ENCODE peak calls at places on chromosomes 2 and 18, in eight cellular contexts. One of them, this sample, is unnamed.

GRCh38 chr2:202033317-202034248 is at the start of gene FZD7:
- DNase-seq in glutamatergic neuron: peak
- DNase-seq in fibroblast of lung: peak
- DNase-seq in tibial artery: peak
- DNase-seq in AG04450: peak
- DNase-seq in BJ: peak
- DNase-seq in keratinocyte: peak
- DNase-seq in AG09319: peak
- DNase-seq in this sample: peak

GRCh38 chr2:47783491-47784330 is 766 bp downstream of the MSH6 start:
- DNase-seq in glutamatergic neuron: peak
- DNase-seq in fibroblast of lung: peak
- DNase-seq in tibial artery: peak
- DNase-seq in AG04450: no peak
- DNase-seq in BJ: no peak
- DNase-seq in keratinocyte: no peak
- DNase-seq in AG09319: no peak
- DNase-seq in this sample: peak

GRCh38 chr2:147641644-147642043 is 203.2 kb upstream of the ACVR2A start:
- DNase-seq in glutamatergic neuron: no peak
- DNase-seq in fibroblast of lung: peak
- DNase-seq in tibial artery: no peak
- DNase-seq in AG04450: no peak
- DNase-seq in BJ: no peak
- DNase-seq in keratinocyte: no peak
- DNase-seq in AG09319: no peak
- DNase-seq in this sample: no peak

GRCh38 chr2:216283038-216283900 is 89.0 kb downstream of the MARCHF4 start:
- DNase-seq in glutamatergic neuron: peak
- DNase-seq in fibroblast of lung: no peak
- DNase-seq in tibial artery: no peak
- DNase-seq in AG04450: no peak
- DNase-seq in BJ: no peak
- DNase-seq in keratinocyte: no peak
- DNase-seq in AG09319: no peak
- DNase-seq in this sample: no peak

GRCh38 chr18:36504928-36505327 is 207.4 kb downstream of the FHOD3 start:
- DNase-seq in glutamatergic neuron: no peak
- DNase-seq in fibroblast of lung: peak
- DNase-seq in tibial artery: no peak
- DNase-seq in AG04450: no peak
- DNase-seq in BJ: no peak
- DNase-seq in keratinocyte: no peak
- DNase-seq in AG09319: no peak
- DNase-seq in this sample: no peak

GRCh38 chr2:2800001-2800400 is 468.9 kb upstream of the MYT1L start:
- DNase-seq in glutamatergic neuron: no peak
- DNase-seq in fibroblast of lung: no peak
- DNase-seq in tibial artery: no peak
- DNase-seq in AG04450: no peak
- DNase-seq in BJ: no peak
- DNase-seq in keratinocyte: no peak
- DNase-seq in AG09319: no peak
- DNase-seq in this sample: no peak

GRCh38 chr18:42954887-42955286 is 160.6 kb downstream of the RIT2 start:
- DNase-seq in glutamatergic neuron: no peak
- DNase-seq in fibroblast of lung: no peak
- DNase-seq in tibial artery: no peak
- DNase-seq in AG04450: no peak
- DNase-seq in BJ: no peak
- DNase-seq in keratinocyte: no peak
- DNase-seq in AG09319: no peak
- DNase-seq in this sample: no peak

GRCh38 chr2:77161009-77161408 is 361.2 kb downstream of the LRRTM4 start:
- DNase-seq in glutamatergic neuron: no peak
- DNase-seq in fibroblast of lung: peak
- DNase-seq in tibial artery: no peak
- DNase-seq in AG04450: peak
- DNase-seq in BJ: no peak
- DNase-seq in keratinocyte: no peak
- DNase-seq in AG09319: no peak
- DNase-seq in this sample: no peak

GRCh38 chr2:1455466-1455865 is 42.2 kb downstream of the TPO start:
- DNase-seq in glutamatergic neuron: no peak
- DNase-seq in fibroblast of lung: no peak
- DNase-seq in tibial artery: no peak
- DNase-seq in AG04450: no peak
- DNase-seq in BJ: peak
- DNase-seq in keratinocyte: no peak
- DNase-seq in AG09319: no peak
- DNase-seq in this sample: no peak

DNA sequence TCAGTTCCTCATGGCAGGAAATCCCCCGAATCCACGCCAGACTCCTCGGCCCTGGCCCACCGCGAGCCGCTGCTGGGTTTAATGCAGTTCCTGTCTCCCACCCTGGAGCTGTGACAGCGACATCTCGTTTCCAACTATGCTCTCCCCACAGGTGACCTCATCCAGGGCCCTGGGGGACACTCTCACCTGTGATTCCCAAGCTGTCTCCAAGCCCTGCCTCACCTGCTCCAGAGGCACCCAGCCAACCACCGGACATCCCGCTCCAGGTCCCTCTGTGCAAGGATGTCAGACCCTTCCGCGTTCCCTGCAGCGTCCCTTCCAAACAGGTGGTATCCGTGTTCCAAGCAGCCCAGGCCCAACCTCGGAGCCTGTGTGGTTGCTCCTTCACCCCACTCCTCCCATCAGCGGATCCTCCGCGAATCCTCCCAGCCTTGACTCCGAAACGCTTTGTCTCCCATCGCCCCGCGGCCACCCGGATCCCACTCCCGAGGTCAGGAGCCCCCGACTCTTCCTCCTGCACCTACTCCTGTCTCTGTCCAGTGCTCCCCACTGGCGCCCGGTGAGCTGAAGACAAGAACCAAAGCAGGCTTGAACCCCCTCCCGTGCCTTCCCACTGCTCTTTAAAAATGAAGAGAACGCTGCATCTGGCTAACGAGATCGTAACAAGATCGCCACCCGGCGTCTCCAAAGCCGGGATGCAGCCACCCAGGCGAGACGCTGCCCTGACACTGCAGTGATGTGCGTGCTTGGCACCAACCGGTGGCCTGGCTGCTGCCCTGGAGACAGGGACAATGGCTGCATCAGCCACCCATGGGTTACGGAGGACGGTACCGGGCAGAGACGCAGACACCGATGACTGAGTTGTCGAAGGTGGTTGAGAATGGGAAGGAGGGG is 96.4 kb downstream of the NDUFA10 start:
- DNase-seq in glutamatergic neuron: no peak
- DNase-seq in fibroblast of lung: no peak
- DNase-seq in tibial artery: no peak
- DNase-seq in AG04450: no peak
- DNase-seq in BJ: no peak
- DNase-seq in keratinocyte: no peak
- DNase-seq in AG09319: no peak
- DNase-seq in this sample: peak
- TF ChIP-seq CTCF in glutamatergic neuron: no peak
- TF ChIP-seq CTCF in fibroblast of lung: no peak
- TF ChIP-seq CTCF in tibial artery: no peak
- TF ChIP-seq CTCF in AG04450: no peak
- TF ChIP-seq CTCF in BJ: no peak
- TF ChIP-seq CTCF in keratinocyte: no peak
- TF ChIP-seq CTCF in AG09319: no peak
- TF ChIP-seq CTCF in this sample: no peak

GRCh38 chr2:72744049-72744448 is 81.8 kb downstream of the EXOC6B start:
- DNase-seq in glutamatergic neuron: no peak
- DNase-seq in fibroblast of lung: peak
- DNase-seq in tibial artery: no peak
- DNase-seq in AG04450: no peak
- DNase-seq in BJ: no peak
- DNase-seq in keratinocyte: no peak
- DNase-seq in AG09319: no peak
- DNase-seq in this sample: no peak

GRCh38 chr2:72747344-72747743 is 78.5 kb downstream of the EXOC6B start:
- DNase-seq in glutamatergic neuron: no peak
- DNase-seq in fibroblast of lung: no peak
- DNase-seq in tibial artery: no peak
- DNase-seq in AG04450: no peak
- DNase-seq in BJ: no peak
- DNase-seq in keratinocyte: no peak
- DNase-seq in AG09319: no peak
- DNase-seq in this sample: no peak

GRCh38 chr2:72745679-72746368 is 80.0 kb downstream of the EXOC6B start:
- DNase-seq in glutamatergic neuron: no peak
- DNase-seq in fibroblast of lung: peak
- DNase-seq in tibial artery: no peak
- DNase-seq in AG04450: peak
- DNase-seq in BJ: peak
- DNase-seq in keratinocyte: no peak
- DNase-seq in AG09319: peak
- DNase-seq in this sample: no peak

GRCh38 chr2:72738096-72738495 is 87.7 kb downstream of the EXOC6B start:
- DNase-seq in glutamatergic neuron: no peak
- DNase-seq in fibroblast of lung: no peak
- DNase-seq in tibial artery: no peak
- DNase-seq in AG04450: no peak
- DNase-seq in BJ: no peak
- DNase-seq in keratinocyte: no peak
- DNase-seq in AG09319: no peak
- DNase-seq in this sample: no peak

GRCh38 chr2:72743481-72743880 is 82.4 kb downstream of the EXOC6B start:
- DNase-seq in glutamatergic neuron: no peak
- DNase-seq in fibroblast of lung: no peak
- DNase-seq in tibial artery: no peak
- DNase-seq in AG04450: no peak
- DNase-seq in BJ: no peak
- DNase-seq in keratinocyte: no peak
- DNase-seq in AG09319: no peak
- DNase-seq in this sample: no peak
- TF ChIP-seq CTCF in glutamatergic neuron: no peak
- TF ChIP-seq CTCF in fibroblast of lung: no peak
- TF ChIP-seq CTCF in tibial artery: no peak
- TF ChIP-seq CTCF in AG04450: no peak
- TF ChIP-seq CTCF in BJ: no peak
- TF ChIP-seq CTCF in keratinocyte: no peak
- TF ChIP-seq CTCF in AG09319: no peak
- TF ChIP-seq CTCF in this sample: no peak

DNA sequence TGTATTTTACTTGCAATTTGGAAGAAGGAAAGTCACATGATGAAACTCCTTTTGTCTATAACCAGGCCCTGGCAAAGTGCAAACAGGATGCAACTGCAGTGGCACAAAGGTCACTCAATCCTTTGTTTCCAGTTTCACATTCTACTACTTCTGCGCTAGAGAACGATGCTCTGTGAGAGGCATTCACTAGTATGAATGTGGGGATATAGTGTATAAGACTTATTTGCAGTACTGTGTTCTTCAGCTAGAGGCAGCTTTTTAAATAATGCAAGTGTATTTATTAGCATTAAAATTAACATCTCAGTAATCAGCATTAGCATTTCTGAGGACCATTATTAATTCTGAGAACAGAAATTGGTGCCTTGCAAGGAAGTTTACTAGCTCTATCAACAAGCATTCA is 68.9 kb downstream of the PRPF40A start:
- DNase-seq in glutamatergic neuron: no peak
- DNase-seq in fibroblast of lung: peak
- DNase-seq in tibial artery: no peak
- DNase-seq in AG04450: no peak
- DNase-seq in BJ: no peak
- DNase-seq in keratinocyte: no peak
- DNase-seq in AG09319: no peak
- DNase-seq in this sample: no peak
- TF ChIP-seq CTCF in glutamatergic neuron: no peak
- TF ChIP-seq CTCF in fibroblast of lung: no peak
- TF ChIP-seq CTCF in tibial artery: no peak
- TF ChIP-seq CTCF in AG04450: peak
- TF ChIP-seq CTCF in BJ: peak
- TF ChIP-seq CTCF in keratinocyte: peak
- TF ChIP-seq CTCF in AG09319: peak
- TF ChIP-seq CTCF in this sample: peak

DNA sequence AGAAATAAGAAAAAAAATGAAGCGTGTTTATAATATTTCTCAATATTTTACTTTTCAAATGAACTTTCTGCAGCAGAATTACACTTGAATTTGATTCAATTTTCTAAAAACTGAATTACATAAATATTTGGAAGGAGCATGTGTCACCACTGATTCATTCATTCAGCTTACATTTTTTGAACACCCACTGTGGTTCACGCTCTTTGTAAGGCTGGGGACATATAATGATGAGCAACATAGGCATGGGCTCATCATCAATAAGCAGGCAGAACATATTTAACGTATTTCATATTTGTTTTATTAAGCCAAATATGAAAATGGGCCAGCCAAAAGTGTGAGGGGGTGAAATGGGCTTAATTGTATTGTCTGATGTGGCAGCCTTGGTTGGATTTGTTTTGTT is 209.1 kb downstream of the CTNNA2 start:
- DNase-seq in glutamatergic neuron: no peak
- DNase-seq in fibroblast of lung: peak
- DNase-seq in tibial artery: no peak
- DNase-seq in AG04450: no peak
- DNase-seq in BJ: no peak
- DNase-seq in keratinocyte: no peak
- DNase-seq in AG09319: no peak
- DNase-seq in this sample: no peak
- TF ChIP-seq CTCF in glutamatergic neuron: no peak
- TF ChIP-seq CTCF in fibroblast of lung: no peak
- TF ChIP-seq CTCF in tibial artery: no peak
- TF ChIP-seq CTCF in AG04450: no peak
- TF ChIP-seq CTCF in BJ: no peak
- TF ChIP-seq CTCF in keratinocyte: no peak
- TF ChIP-seq CTCF in AG09319: no peak
- TF ChIP-seq CTCF in this sample: no peak

DNA sequence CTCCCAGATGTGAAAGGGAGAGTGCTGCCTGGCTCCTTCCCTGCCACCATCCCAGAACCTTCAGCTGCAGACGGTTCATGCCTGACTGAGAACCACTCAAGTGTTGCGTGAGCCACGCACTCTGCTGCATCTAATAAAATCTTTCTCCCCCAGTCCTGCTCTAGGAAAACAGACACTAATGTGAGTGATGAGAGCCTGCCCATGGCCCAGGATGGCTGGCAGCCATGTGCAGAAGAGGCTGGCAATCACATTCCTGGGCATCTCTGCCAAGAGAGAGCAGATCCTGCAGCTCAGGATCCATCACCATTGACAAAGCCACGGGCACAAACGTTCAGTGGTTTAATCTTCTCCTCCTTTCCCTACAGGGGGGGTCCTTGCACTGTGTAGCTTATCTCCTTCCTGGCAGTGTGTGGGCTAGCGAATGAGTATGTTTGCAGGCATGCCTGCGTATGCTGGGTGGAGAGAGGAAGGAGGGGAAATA is 477.5 kb downstream of the SLC4A3 start:
- DNase-seq in glutamatergic neuron: no peak
- DNase-seq in fibroblast of lung: peak
- DNase-seq in tibial artery: no peak
- DNase-seq in AG04450: peak
- DNase-seq in BJ: no peak
- DNase-seq in keratinocyte: no peak
- DNase-seq in AG09319: peak
- DNase-seq in this sample: peak
- TF ChIP-seq CTCF in glutamatergic neuron: no peak
- TF ChIP-seq CTCF in fibroblast of lung: peak
- TF ChIP-seq CTCF in tibial artery: no peak
- TF ChIP-seq CTCF in AG04450: peak
- TF ChIP-seq CTCF in BJ: peak
- TF ChIP-seq CTCF in keratinocyte: peak
- TF ChIP-seq CTCF in AG09319: peak
- TF ChIP-seq CTCF in this sample: peak